ENCODE peak calls at places on chromosomes 2 and 18, in nine cellular contexts. V is transverse colon, L is heart right ventricle, F is left ventricle myocardium inferior, X is AG09309, Z is small intestine, E is astrocyte of the spinal cord, U is coronary artery, C is prostate gland. M is an unnamed sample.

GRCh38 chr2:148914463-148914862 is 39.4 kb downstream of the KIF5C start:
- DNase-seq in C (no peak), Z (no peak), V (no peak), F (no peak), L (no peak), E (no peak), U (no peak), X (no peak), M (no peak)

GRCh38 chr2:126359494-126359893 is 296.5 kb upstream of the GYPC start:
- DNase-seq in F (no peak), Z (peak), C (no peak), E (peak), V (no peak), L (no peak), U (no peak), X (no peak), M (no peak)

GRCh38 chr18:7272268-7273049 is 41.6 kb downstream of the LRRC30 start:
- DNase-seq in U (no peak), C (peak), X (peak), L (peak), E (peak), F (peak), V (peak), Z (peak), M (no peak)

GRCh38 chr2:171134624-171135230 is 26.0 kb downstream of the TLK1 start:
- DNase-seq in X (no peak), Z (no peak), V (no peak), F (no peak), E (no peak), L (no peak), C (no peak), U (no peak), M (no peak)

GRCh38 chr2:56299166-56299806 is 115.5 kb downstream of the CCDC85A start:
- DNase-seq in L (no peak), V (no peak), X (no peak), Z (no peak), E (no peak), F (no peak), U (no peak), C (no peak), M (no peak)

GRCh38 chr18:11654736-11655604 is 34.1 kb upstream of the GNAL start:
- DNase-seq in X (no peak), F (peak), V (peak), L (peak), E (peak), Z (peak), U (no peak), C (peak), M (peak)

GRCh38 chr2:49972699-49973098 is 818.4 kb upstream of the FSHR start:
- DNase-seq in C (no peak), U (no peak), V (no peak), F (no peak), E (no peak), Z (no peak), X (no peak), L (no peak), M (no peak)

GRCh38 chr2:53407363-53408080 is 360.1 kb upstream of the CHAC2 start:
- DNase-seq in F (no peak), E (peak), X (no peak), L (no peak), C (no peak), U (no peak), Z (no peak), V (no peak), M (no peak)

GRCh38 chr2:196170681-196171247 is 614 bp downstream of the STK17B start:
- DNase-seq in V (peak), X (no peak), E (no peak), U (no peak), L (peak), C (peak), Z (peak), F (peak), M (peak)

GRCh38 chr2:160515120-160515519 is 21.5 kb upstream of the RBMS1 start:
- DNase-seq in V (no peak), Z (no peak), L (no peak), U (no peak), E (no peak), C (no peak), F (no peak), X (no peak), M (no peak)

GRCh38 chr2:41668529-41668928 is 379.3 kb upstream of the PKDCC start:
- DNase-seq in C (no peak), X (no peak), F (no peak), E (no peak), L (no peak), V (no peak), U (no peak), Z (no peak), M (no peak)

GRCh38 chr18:43534511-43534910 is 257.2 kb upstream of the SYT4 start:
- DNase-seq in E (peak), U (no peak), X (no peak), C (no peak), V (no peak), Z (no peak), F (no peak), L (no peak), M (no peak)

GRCh38 chr2:148643998-148644884 is at the start of gene EPC2:
- DNase-seq in U (peak), E (peak), L (peak), V (peak), C (peak), Z (peak), X (peak), F (peak), M (peak)

GRCh38 chr2:24613154-24613814 is 122.2 kb downstream of the NCOA1 start:
- DNase-seq in E (peak), Z (peak), L (no peak), V (no peak), F (no peak), C (no peak), U (no peak), X (peak), M (no peak)

GRCh38 chr2:149161481-149162225 is 123.2 kb downstream of the LYPD6B start:
- DNase-seq in U (no peak), F (no peak), Z (no peak), V (no peak), X (no peak), E (no peak), C (no peak), L (no peak), M (no peak)

GRCh38 chr2:33230133-33230618 is 246.3 kb upstream of the RASGRP3 start:
- DNase-seq in L (no peak), U (no peak), C (no peak), V (no peak), Z (no peak), E (no peak), F (no peak), X (no peak), M (no peak)

GRCh38 chr2:65638438-65638837 is 206.0 kb upstream of the SPRED2 start:
- DNase-seq in Z (no peak), X (no peak), E (no peak), L (no peak), U (no peak), F (no peak), C (no peak), V (no peak), M (no peak)

GRCh38 chr2:208620487-208620978 is 213.9 kb downstream of the PTH2R start:
- DNase-seq in U (no peak), E (no peak), X (no peak), C (no peak), L (no peak), F (no peak), Z (no peak), V (no peak), M (no peak)

GRCh38 chr2:150587547-150588209 is 100.2 kb upstream of the RND3 start:
- DNase-seq in F (no peak), Z (no peak), L (no peak), E (no peak), C (peak), X (no peak), U (no peak), V (no peak), M (no peak)

GRCh38 chr2:309148-309969 is 21.5 kb upstream of the ALKAL2 start:
- DNase-seq in F (no peak), Z (no peak), L (no peak), X (no peak), E (no peak), V (no peak), U (no peak), C (no peak), M (no peak)

GRCh38 chr2:85017436-85018048 is 46.6 kb downstream of the KCMF1 start:
- DNase-seq in U (no peak), V (no peak), C (no peak), Z (no peak), F (no peak), L (no peak), X (no peak), E (peak), M (no peak)

GRCh38 chr2:216279459-216279858 is 92.8 kb downstream of the MARCHF4 start:
- DNase-seq in E (no peak), X (peak), U (no peak), C (no peak), L (peak), Z (no peak), V (no peak), F (peak), M (no peak)

GRCh38 chr2:232117413-232117812 is 155.9 kb downstream of the DIS3L2 start:
- DNase-seq in E (no peak), V (no peak), Z (no peak), U (no peak), L (no peak), C (no peak), F (no peak), X (no peak), M (no peak)

GRCh38 chr18:74897971-74898657 is 300.4 kb downstream of the ZNF407 start:
- DNase-seq in L (no peak), E (peak), C (no peak), U (no peak), F (no peak), Z (no peak), V (no peak), X (peak), M (no peak)

GRCh38 chr2:85341269-85342029 is 12.9 kb downstream of the RETSAT start:
- DNase-seq in C (no peak), F (no peak), E (no peak), V (no peak), L (no peak), Z (no peak), U (no peak), X (no peak), M (no peak)

GRCh38 chr18:9849407-9849961 is 36.3 kb upstream of the TXNDC2 start:
- DNase-seq in V (peak), E (no peak), U (no peak), L (peak), F (peak), X (no peak), Z (no peak), C (peak), M (no peak)

GRCh38 chr2:176582990-176583481 is 313.8 kb downstream of the MTX2 start:
- DNase-seq in V (no peak), U (no peak), X (peak), Z (no peak), L (peak), C (no peak), E (peak), F (no peak), M (no peak)

GRCh38 chr2:136891100-136891499 is 125.8 kb downstream of the THSD7B start:
- DNase-seq in V (no peak), F (no peak), Z (no peak), L (no peak), C (no peak), U (no peak), X (no peak), E (no peak), M (no peak)

GRCh38 chr18:70464343-70465114 is 175.7 kb downstream of the SOCS6 start:
- DNase-seq in C (peak), L (peak), E (peak), X (peak), Z (peak), V (peak), F (peak), U (peak), M (peak)

GRCh38 chr18:24214144-24214543 is 75.3 kb downstream of the CABYR start:
- DNase-seq in U (no peak), L (no peak), V (no peak), F (no peak), X (no peak), C (no peak), Z (no peak), E (no peak), M (no peak)

GRCh38 chr2:69242651-69243051 is 144.4 kb downstream of the GFPT1 start:
- DNase-seq in U (no peak), V (no peak), Z (no peak), C (no peak), X (peak), F (no peak), E (peak), L (no peak), M (no peak)

GRCh38 chr2:120480346-120480902 is 134.5 kb downstream of the INHBB start:
- DNase-seq in V (no peak), X (no peak), Z (no peak), C (no peak), U (no peak), F (no peak), L (no peak), E (no peak), M (no peak)

GRCh38 chr2:120483355-120483754 is 137.4 kb downstream of the INHBB start:
- DNase-seq in Z (no peak), V (no peak), C (no peak), F (no peak), E (no peak), U (no peak), L (no peak), X (no peak), M (no peak)

GRCh38 chr2:120482334-120482733 is 136.4 kb downstream of the INHBB start:
- DNase-seq in Z (no peak), V (no peak), L (no peak), U (no peak), C (no peak), F (no peak), E (no peak), X (no peak), M (no peak)

GRCh38 chr2:120481446-120482194 is 135.7 kb downstream of the INHBB start:
- DNase-seq in E (no peak), L (no peak), X (no peak), F (no peak), U (no peak), C (no peak), V (no peak), Z (no peak), M (no peak)

DNA sequence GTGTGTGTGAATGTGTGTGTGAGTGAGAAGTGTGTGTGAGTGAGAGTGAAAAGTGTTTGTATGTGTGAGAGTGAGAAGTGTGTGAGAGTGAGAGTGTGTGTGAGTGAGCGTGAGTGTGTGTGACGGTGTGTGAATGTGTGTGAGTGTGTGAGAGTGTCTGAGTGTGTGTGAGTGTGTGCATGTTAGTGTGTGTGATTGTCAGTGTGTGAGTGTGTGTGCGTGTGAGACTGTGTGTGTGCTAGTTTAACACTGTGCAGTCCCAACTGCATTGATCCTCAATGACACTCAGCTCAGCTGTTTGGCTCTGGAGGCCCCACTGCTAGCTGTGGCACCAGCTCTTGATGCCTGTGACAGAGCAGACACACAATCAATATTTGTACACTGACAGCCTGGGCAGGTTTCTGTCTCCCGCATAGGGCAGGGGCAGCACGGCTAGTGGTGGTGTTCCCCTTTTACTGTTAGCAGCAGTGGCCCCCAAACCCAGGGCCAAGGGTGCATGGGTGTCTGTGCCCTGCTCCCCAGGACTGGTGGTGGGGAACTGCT is 135.0 kb downstream of the INHBB start:
- DNase-seq in F (no peak), L (no peak), V (no peak), Z (no peak), X (no peak), U (no peak), E (no peak), C (peak), M (no peak)
- H3K4me3 ChIP-seq in F (no peak), L (no peak), V (no peak), Z (no peak), X (no peak), U (no peak), E (no peak), C (no peak), M (no peak)

DNA sequence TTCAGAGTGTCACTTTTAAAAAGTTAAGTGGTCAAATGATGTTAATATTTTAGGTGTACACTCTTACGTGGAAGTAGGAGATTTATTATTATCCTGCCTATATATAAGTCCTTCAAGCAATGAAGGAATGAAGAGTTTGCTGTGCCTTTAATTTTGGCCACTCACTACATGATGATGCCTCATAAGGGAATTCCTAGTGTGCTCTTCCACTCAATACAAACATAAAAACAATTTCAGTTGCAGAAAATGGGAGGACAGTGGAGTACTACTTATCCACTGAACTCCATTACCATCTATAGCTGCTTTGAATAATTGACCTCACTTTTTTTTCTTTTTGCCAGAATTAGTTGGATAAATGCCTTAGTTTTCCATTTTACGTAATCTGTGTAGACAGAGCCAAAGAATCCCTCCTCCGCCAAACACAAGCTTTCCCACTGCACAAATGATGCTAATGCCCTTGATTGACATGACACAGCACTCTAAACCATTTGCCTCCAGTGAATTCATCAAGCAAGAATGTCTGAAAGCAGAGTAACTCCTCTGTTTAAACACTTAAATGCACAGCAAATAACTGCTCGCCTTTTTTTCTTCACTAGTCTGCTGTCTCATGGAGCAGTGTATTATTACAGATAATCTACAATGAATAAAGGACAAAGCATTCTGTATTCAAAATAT is 751.1 kb upstream of the FANCL start:
- DNase-seq in Z (no peak), L (no peak), F (no peak), X (no peak), V (no peak), E (peak), U (no peak), C (no peak), M (no peak)
- H3K4me3 ChIP-seq in Z (no peak), L (no peak), F (no peak), X (no peak), V (no peak), E (no peak), U (no peak), C (no peak), M (no peak)

DNA sequence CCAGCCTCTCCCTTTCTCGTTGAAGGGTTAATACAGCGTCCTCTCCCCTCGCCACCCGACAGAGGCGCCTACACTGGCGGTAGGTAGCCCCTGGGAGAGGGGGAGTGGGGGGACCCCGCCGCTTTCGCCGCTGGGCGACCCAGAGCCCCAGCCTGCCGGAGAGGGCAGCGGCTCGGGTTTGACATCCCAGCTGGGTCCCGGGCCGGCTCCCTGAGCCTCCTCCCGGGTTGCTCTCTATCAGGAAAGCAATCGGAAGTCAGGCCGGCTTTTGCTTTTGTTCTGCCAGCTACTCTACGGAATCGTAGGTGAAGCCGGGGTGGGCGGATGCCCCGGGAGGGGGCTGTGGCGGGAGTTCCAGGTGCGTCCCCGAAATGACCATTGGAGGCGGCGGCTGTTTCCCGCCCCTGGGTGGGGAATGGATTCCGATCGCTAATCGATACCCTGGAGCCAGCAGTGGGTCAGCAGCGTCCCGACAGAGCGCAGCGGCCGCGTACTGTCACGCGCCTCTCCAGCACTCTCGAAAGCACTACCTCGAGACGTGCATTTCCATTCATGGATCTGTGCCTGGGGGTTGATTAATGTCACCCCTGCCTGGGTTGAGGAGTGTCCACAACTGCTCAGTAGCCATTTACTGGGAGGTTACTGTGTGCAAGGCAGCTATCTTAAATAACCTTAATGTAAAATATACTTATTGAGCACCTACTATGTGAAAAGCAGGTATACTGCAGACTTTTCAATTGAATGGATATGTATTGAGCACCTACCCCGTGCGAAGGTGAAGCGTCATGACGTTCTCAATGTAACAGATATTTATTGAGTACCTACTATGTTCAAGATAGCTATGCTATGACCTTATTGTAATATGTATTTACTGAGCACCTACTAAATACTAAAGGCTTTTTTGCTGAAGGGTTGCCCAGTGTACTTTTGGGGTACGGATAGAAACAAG is 1.1 kb downstream of the MAPK4 start:
- DNase-seq in X (no peak), C (peak), F (no peak), L (no peak), Z (peak), V (no peak), E (no peak), U (no peak), M (no peak)
- H3K4me3 ChIP-seq in X (peak), C (peak), F (peak), L (peak), Z (no peak), V (peak), E (peak), U (peak), M (no peak)

GRCh38 chr2:201257941-201258665 is 2.2 kb upstream of the CASP8 start:
- DNase-seq in E (peak), C (peak), L (peak), Z (peak), U (peak), X (peak), F (peak), V (peak), M (peak)

GRCh38 chr2:201256001-201256544 is 4.3 kb upstream of the CASP8 start:
- DNase-seq in C (no peak), L (no peak), F (no peak), E (no peak), X (no peak), Z (no peak), U (no peak), V (no peak), M (no peak)

GRCh38 chr2:201259216-201259615 is 1.1 kb upstream of the CASP8 start:
- DNase-seq in Z (no peak), L (no peak), E (no peak), C (no peak), U (no peak), X (no peak), F (no peak), V (no peak), M (no peak)

GRCh38 chr2:201258666-201258999 is 1.7 kb upstream of the CASP8 start:
- DNase-seq in F (no peak), V (no peak), Z (no peak), C (no peak), L (no peak), X (no peak), U (no peak), E (no peak), M (no peak)

DNA sequence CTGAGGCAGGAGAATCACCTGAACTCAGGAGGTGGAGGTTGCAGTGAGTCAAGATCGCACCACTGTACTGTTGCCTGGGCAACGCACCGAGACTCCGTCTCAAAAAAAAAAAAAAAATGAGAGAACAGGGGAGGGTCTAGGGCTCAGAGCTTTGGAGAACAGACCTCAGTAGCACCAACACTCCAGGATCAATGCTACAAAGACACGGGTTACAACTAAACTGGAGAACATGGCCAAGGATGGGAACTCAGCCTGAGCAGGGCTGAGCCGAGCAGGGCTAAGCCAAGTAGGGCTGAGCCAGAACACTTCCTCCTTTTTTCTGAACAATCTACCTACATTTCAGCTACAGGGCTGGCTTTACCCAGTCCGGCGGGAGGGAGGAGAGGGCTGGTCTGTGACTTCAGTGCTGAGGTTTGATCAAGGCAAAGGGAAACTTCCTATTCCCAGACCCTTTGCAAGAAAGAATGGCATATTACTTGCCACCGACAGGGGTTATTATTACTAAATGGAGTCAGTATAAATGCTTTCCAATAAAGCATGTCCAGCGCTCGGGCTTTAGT is 2.9 kb upstream of the CASP8 start:
- DNase-seq in V (peak), Z (no peak), X (no peak), E (peak), F (peak), C (no peak), U (no peak), L (peak), M (peak)
- H3K4me3 ChIP-seq in V (peak), Z (peak), X (peak), E (peak), F (peak), C (peak), U (peak), L (peak), M (peak)

M was measured in CD4-positive, CD25-positive, alpha-beta regulatory T cell.